ENCODE peak calls at places on chromosomes 7 and 10, in nine cellular contexts. One of them, this sample, is unnamed.

GRCh38 chr7:43572516-43573049 is 10.3 kb upstream of the STK17A start:
- DNase-seq in fibroblast of pulmonary artery: peak; percentile 100
- DNase-seq in HL-60: peak; percentile 96
- DNase-seq in BJ: peak; percentile 99
- DNase-seq in endothelial cell: no peak
- DNase-seq in AG04449: peak; percentile 100
- DNase-seq in GM10248: no peak
- DNase-seq in HFF-Myc: peak; percentile 92
- DNase-seq in hepatocyte: peak; percentile 16
- DNase-seq in this sample: peak; percentile 98

GRCh38 chr10:101140084-101140949 is 9.2 kb downstream of the TLX1 start:
- DNase-seq in endothelial cell: no peak
- DNase-seq in HFF-Myc: no peak
- DNase-seq in HL-60: no peak
- DNase-seq in fibroblast of pulmonary artery: no peak
- DNase-seq in BJ: no peak
- DNase-seq in AG04449: no peak
- DNase-seq in GM10248: no peak
- DNase-seq in hepatocyte: no peak
- DNase-seq in this sample: no peak

GRCh38 chr7:45884136-45884535 is 4.2 kb upstream of the IGFBP1 start:
- DNase-seq in fibroblast of pulmonary artery: no peak
- DNase-seq in HL-60: no peak
- DNase-seq in GM10248: no peak
- DNase-seq in BJ: no peak
- DNase-seq in AG04449: no peak
- DNase-seq in endothelial cell: no peak
- DNase-seq in HFF-Myc: no peak
- DNase-seq in hepatocyte: no peak
- DNase-seq in this sample: no peak

GRCh38 chr7:128885370-128886187 is 22.9 kb downstream of the ATP6V1F start:
- DNase-seq in AG04449: no peak
- DNase-seq in fibroblast of pulmonary artery: no peak
- DNase-seq in HL-60: no peak
- DNase-seq in GM10248: no peak
- DNase-seq in HFF-Myc: no peak
- DNase-seq in BJ: no peak
- DNase-seq in hepatocyte: no peak
- DNase-seq in endothelial cell: no peak
- DNase-seq in this sample: no peak

GRCh38 chr10:120457431-120458172 is 575 bp downstream of the PLPP4 start:
- DNase-seq in endothelial cell: no peak
- DNase-seq in BJ: no peak
- DNase-seq in HL-60: no peak
- DNase-seq in fibroblast of pulmonary artery: no peak
- DNase-seq in AG04449: no peak
- DNase-seq in HFF-Myc: no peak
- DNase-seq in hepatocyte: no peak
- DNase-seq in GM10248: no peak
- DNase-seq in this sample: no peak

GRCh38 chr10:125060038-125060437 is 100.3 kb downstream of the CTBP2 start:
- DNase-seq in HFF-Myc: no peak
- DNase-seq in hepatocyte: no peak
- DNase-seq in HL-60: no peak
- DNase-seq in BJ: no peak
- DNase-seq in GM10248: no peak
- DNase-seq in AG04449: no peak
- DNase-seq in fibroblast of pulmonary artery: peak; percentile 42
- DNase-seq in endothelial cell: no peak
- DNase-seq in this sample: no peak

GRCh38 chr10:127991543-127992255 is 84.8 kb downstream of the PTPRE start:
- DNase-seq in BJ: no peak
- DNase-seq in GM10248: no peak
- DNase-seq in HFF-Myc: no peak
- DNase-seq in HL-60: no peak
- DNase-seq in fibroblast of pulmonary artery: no peak
- DNase-seq in endothelial cell: no peak
- DNase-seq in hepatocyte: no peak
- DNase-seq in AG04449: no peak
- DNase-seq in this sample: no peak

GRCh38 chr7:42494722-42495121 is 257.7 kb upstream of the GLI3 start:
- DNase-seq in BJ: no peak
- DNase-seq in fibroblast of pulmonary artery: no peak
- DNase-seq in hepatocyte: no peak
- DNase-seq in endothelial cell: no peak
- DNase-seq in HFF-Myc: no peak
- DNase-seq in HL-60: no peak
- DNase-seq in AG04449: no peak
- DNase-seq in GM10248: no peak
- DNase-seq in this sample: no peak

GRCh38 chr10:48416584-48417232 is 110.2 kb downstream of the MAPK8 start:
- DNase-seq in endothelial cell: no peak
- DNase-seq in BJ: no peak
- DNase-seq in HL-60: no peak
- DNase-seq in fibroblast of pulmonary artery: no peak
- DNase-seq in HFF-Myc: no peak
- DNase-seq in GM10248: no peak
- DNase-seq in AG04449: no peak
- DNase-seq in hepatocyte: no peak
- DNase-seq in this sample: no peak

GRCh38 chr10:75512534-75512933 is 81.1 kb downstream of the LRMDA start:
- DNase-seq in GM10248: no peak
- DNase-seq in HFF-Myc: no peak
- DNase-seq in fibroblast of pulmonary artery: no peak
- DNase-seq in HL-60: no peak
- DNase-seq in BJ: no peak
- DNase-seq in endothelial cell: no peak
- DNase-seq in hepatocyte: peak; percentile 60
- DNase-seq in AG04449: no peak
- DNase-seq in this sample: no peak

GRCh38 chr7:90408142-90408541 is 4.9 kb downstream of the CLDN12 start:
- DNase-seq in GM10248: no peak
- DNase-seq in endothelial cell: no peak
- DNase-seq in HL-60: no peak
- DNase-seq in HFF-Myc: no peak
- DNase-seq in hepatocyte: no peak
- DNase-seq in AG04449: no peak
- DNase-seq in BJ: no peak
- DNase-seq in fibroblast of pulmonary artery: no peak
- DNase-seq in this sample: no peak

GRCh38 chr10:87054373-87055295 is 34.5 kb downstream of the FAM25A start:
- DNase-seq in HFF-Myc: no peak
- DNase-seq in HL-60: no peak
- DNase-seq in BJ: no peak
- DNase-seq in endothelial cell: no peak
- DNase-seq in hepatocyte: peak; percentile 24
- DNase-seq in fibroblast of pulmonary artery: peak; percentile 61
- DNase-seq in AG04449: peak; percentile 21
- DNase-seq in GM10248: no peak
- DNase-seq in this sample: peak; percentile 7
- TF ChIP-seq CTCF in HFF-Myc: no peak
- TF ChIP-seq CTCF in HL-60: no peak
- TF ChIP-seq CTCF in BJ: peak; percentile 34
- TF ChIP-seq CTCF in endothelial cell: no peak
- TF ChIP-seq CTCF in hepatocyte: no peak
- TF ChIP-seq CTCF in fibroblast of pulmonary artery: peak; percentile 46
- TF ChIP-seq CTCF in AG04449: peak; percentile 15
- TF ChIP-seq CTCF in GM10248: no peak
- TF ChIP-seq CTCF in this sample: peak; percentile 27

GRCh38 chr10:86262671-86263165 is 103.9 kb downstream of the GRID1 start:
- DNase-seq in AG04449: no peak
- DNase-seq in fibroblast of pulmonary artery: no peak
- DNase-seq in GM10248: no peak
- DNase-seq in HFF-Myc: no peak
- DNase-seq in endothelial cell: no peak
- DNase-seq in BJ: no peak
- DNase-seq in hepatocyte: no peak
- DNase-seq in HL-60: no peak
- DNase-seq in this sample: no peak

GRCh38 chr10:86260564-86260963 is 106.0 kb downstream of the GRID1 start:
- DNase-seq in AG04449: no peak
- DNase-seq in BJ: no peak
- DNase-seq in GM10248: no peak
- DNase-seq in endothelial cell: no peak
- DNase-seq in fibroblast of pulmonary artery: no peak
- DNase-seq in HFF-Myc: no peak
- DNase-seq in hepatocyte: no peak
- DNase-seq in HL-60: no peak
- DNase-seq in this sample: no peak

GRCh38 chr10:86263209-86263608 is 103.4 kb downstream of the GRID1 start:
- DNase-seq in AG04449: no peak
- DNase-seq in endothelial cell: no peak
- DNase-seq in hepatocyte: no peak
- DNase-seq in BJ: no peak
- DNase-seq in HL-60: no peak
- DNase-seq in fibroblast of pulmonary artery: no peak
- DNase-seq in HFF-Myc: no peak
- DNase-seq in GM10248: no peak
- DNase-seq in this sample: no peak

GRCh38 chr10:86261470-86261869 is 105.1 kb downstream of the GRID1 start:
- DNase-seq in HL-60: no peak
- DNase-seq in BJ: no peak
- DNase-seq in HFF-Myc: no peak
- DNase-seq in AG04449: no peak
- DNase-seq in GM10248: no peak
- DNase-seq in fibroblast of pulmonary artery: no peak
- DNase-seq in endothelial cell: no peak
- DNase-seq in hepatocyte: no peak
- DNase-seq in this sample: no peak

GRCh38 chr10:86261933-86262665 is 104.5 kb downstream of the GRID1 start:
- DNase-seq in HFF-Myc: no peak
- DNase-seq in AG04449: no peak
- DNase-seq in endothelial cell: peak; percentile 36
- DNase-seq in BJ: no peak
- DNase-seq in GM10248: peak; percentile 70
- DNase-seq in HL-60: peak; percentile 43
- DNase-seq in fibroblast of pulmonary artery: no peak
- DNase-seq in hepatocyte: peak; percentile 52
- DNase-seq in this sample: no peak
- TF ChIP-seq CTCF in HFF-Myc: no peak
- TF ChIP-seq CTCF in AG04449: no peak
- TF ChIP-seq CTCF in endothelial cell: no peak
- TF ChIP-seq CTCF in BJ: no peak
- TF ChIP-seq CTCF in GM10248: peak; percentile 47
- TF ChIP-seq CTCF in HL-60: peak; percentile 64
- TF ChIP-seq CTCF in fibroblast of pulmonary artery: no peak
- TF ChIP-seq CTCF in hepatocyte: peak; percentile 30
- TF ChIP-seq CTCF in this sample: no peak

GRCh38 chr10:51302316-51302715 is 228.0 kb downstream of the PRKG1 start:
- DNase-seq in hepatocyte: no peak
- DNase-seq in HFF-Myc: no peak
- DNase-seq in fibroblast of pulmonary artery: peak; percentile 46
- DNase-seq in GM10248: no peak
- DNase-seq in endothelial cell: no peak
- DNase-seq in HL-60: no peak
- DNase-seq in AG04449: no peak
- DNase-seq in BJ: no peak
- DNase-seq in this sample: no peak
- TF ChIP-seq CTCF in hepatocyte: no peak
- TF ChIP-seq CTCF in HFF-Myc: no peak
- TF ChIP-seq CTCF in fibroblast of pulmonary artery: no peak
- TF ChIP-seq CTCF in GM10248: no peak
- TF ChIP-seq CTCF in endothelial cell: no peak
- TF ChIP-seq CTCF in HL-60: no peak
- TF ChIP-seq CTCF in AG04449: no peak
- TF ChIP-seq CTCF in BJ: no peak
- TF ChIP-seq CTCF in this sample: no peak

GRCh38 chr7:134941947-134942346 is 44.4 kb upstream of the AGBL3 start:
- DNase-seq in endothelial cell: no peak
- DNase-seq in hepatocyte: no peak
- DNase-seq in GM10248: no peak
- DNase-seq in HFF-Myc: no peak
- DNase-seq in BJ: no peak
- DNase-seq in AG04449: no peak
- DNase-seq in fibroblast of pulmonary artery: no peak
- DNase-seq in HL-60: no peak
- DNase-seq in this sample: no peak

GRCh38 chr7:134945711-134946110 is 40.6 kb upstream of the AGBL3 start:
- DNase-seq in hepatocyte: no peak
- DNase-seq in BJ: no peak
- DNase-seq in HFF-Myc: no peak
- DNase-seq in AG04449: no peak
- DNase-seq in endothelial cell: no peak
- DNase-seq in HL-60: no peak
- DNase-seq in GM10248: no peak
- DNase-seq in fibroblast of pulmonary artery: no peak
- DNase-seq in this sample: no peak

GRCh38 chr7:134942690-134943466 is 43.4 kb upstream of the AGBL3 start:
- DNase-seq in HFF-Myc: no peak
- DNase-seq in HL-60: no peak
- DNase-seq in AG04449: no peak
- DNase-seq in GM10248: no peak
- DNase-seq in hepatocyte: no peak
- DNase-seq in BJ: no peak
- DNase-seq in endothelial cell: no peak
- DNase-seq in fibroblast of pulmonary artery: no peak
- DNase-seq in this sample: no peak

GRCh38 chr7:134946260-134946659 is 40.0 kb upstream of the AGBL3 start:
- DNase-seq in AG04449: no peak
- DNase-seq in HL-60: no peak
- DNase-seq in fibroblast of pulmonary artery: peak; percentile 40
- DNase-seq in HFF-Myc: no peak
- DNase-seq in GM10248: no peak
- DNase-seq in BJ: no peak
- DNase-seq in endothelial cell: no peak
- DNase-seq in hepatocyte: no peak
- DNase-seq in this sample: no peak

GRCh38 chr7:134943785-134944400 is 42.4 kb upstream of the AGBL3 start:
- DNase-seq in AG04449: no peak
- DNase-seq in HL-60: no peak
- DNase-seq in GM10248: peak; percentile 43
- DNase-seq in endothelial cell: no peak
- DNase-seq in hepatocyte: peak; percentile 46
- DNase-seq in HFF-Myc: no peak
- DNase-seq in BJ: no peak
- DNase-seq in fibroblast of pulmonary artery: peak; percentile 64
- DNase-seq in this sample: no peak
- TF ChIP-seq CTCF in AG04449: no peak
- TF ChIP-seq CTCF in HL-60: no peak
- TF ChIP-seq CTCF in GM10248: peak; percentile 40
- TF ChIP-seq CTCF in endothelial cell: no peak
- TF ChIP-seq CTCF in hepatocyte: peak; percentile 56
- TF ChIP-seq CTCF in HFF-Myc: peak; percentile 3
- TF ChIP-seq CTCF in BJ: no peak
- TF ChIP-seq CTCF in fibroblast of pulmonary artery: peak; percentile 29
- TF ChIP-seq CTCF in this sample: peak; percentile 6

DNA sequence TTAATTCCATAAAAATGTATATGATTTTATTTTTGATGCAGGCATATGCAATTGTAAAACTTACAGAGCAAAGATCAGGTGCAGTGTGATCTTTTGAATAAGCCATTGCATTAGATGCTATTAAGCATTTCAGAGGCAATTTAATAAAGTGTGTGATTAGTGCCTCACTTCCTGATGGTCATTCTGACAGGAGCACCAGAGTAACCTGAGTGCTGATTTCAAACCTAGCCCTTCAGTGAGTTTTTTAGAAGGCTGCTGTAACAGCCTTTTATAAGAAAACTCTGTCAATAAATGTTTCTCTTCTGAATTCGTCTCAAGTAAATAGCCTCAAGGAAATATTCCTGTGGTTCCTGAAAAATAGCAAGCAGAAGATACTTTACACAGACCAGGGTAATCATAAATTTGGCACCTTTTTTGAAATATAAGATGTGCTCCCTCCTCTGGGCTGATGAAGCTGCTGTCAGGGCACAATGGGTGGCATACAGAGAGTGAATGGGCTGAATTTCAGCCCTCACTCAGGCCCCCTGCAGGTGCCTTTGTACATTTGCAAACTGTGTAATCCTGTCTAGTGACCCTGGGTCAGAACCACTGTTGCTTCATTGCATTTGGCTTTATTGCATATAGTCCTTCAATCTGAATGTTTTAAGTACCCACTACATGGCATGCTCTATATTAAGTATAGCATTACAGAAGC is 193.7 kb upstream of the CSTF2T start:
- DNase-seq in BJ: no peak
- DNase-seq in GM10248: no peak
- DNase-seq in fibroblast of pulmonary artery: peak; percentile 31
- DNase-seq in HL-60: no peak
- DNase-seq in AG04449: no peak
- DNase-seq in hepatocyte: no peak
- DNase-seq in HFF-Myc: no peak
- DNase-seq in endothelial cell: peak; percentile 12
- DNase-seq in this sample: no peak
- TF ChIP-seq CTCF in BJ: peak; percentile 31
- TF ChIP-seq CTCF in GM10248: no peak
- TF ChIP-seq CTCF in fibroblast of pulmonary artery: peak; percentile 30
- TF ChIP-seq CTCF in HL-60: no peak
- TF ChIP-seq CTCF in AG04449: no peak
- TF ChIP-seq CTCF in hepatocyte: no peak
- TF ChIP-seq CTCF in HFF-Myc: peak; percentile 40
- TF ChIP-seq CTCF in endothelial cell: peak; percentile 39
- TF ChIP-seq CTCF in this sample: peak; percentile 29